ENCODE peak calls at places on chromosomes 13 and 19, in eight cellular contexts. V is CD8-positive, alpha-beta T cell; O is K562; T is neuronal stem cell; Y is endodermal cell; Z is upper lobe of right lung; J is tibial artery; P is GM23248. Q is an unnamed sample.

GRCh38 chr13:106373989-106374572 is 161.4 kb downstream of the EFNB2 start:
- DNase-seq in V (no peak), O (no peak), T (no peak), Y (peak; percentile 48), Z (no peak), J (no peak), P (peak; percentile 41), Q (peak; percentile 90)

GRCh38 chr19:46225558-46226004 is 4.0 kb upstream of the IGFL1 start:
- DNase-seq in V (no peak), O (no peak), T (peak; percentile 33), Y (peak; percentile 60), Z (no peak), J (no peak), P (peak; percentile 25), Q (peak; percentile 22)

GRCh38 chr13:97798836-97799235 is 154.6 kb upstream of the IPO5 start:
- DNase-seq in V (no peak), O (no peak), T (no peak), Y (no peak), Z (no peak), J (no peak), P (peak; percentile 55), Q (peak; percentile 90)

GRCh38 chr19:13022859-13023636 is 27.8 kb downstream of the NFIX start:
- DNase-seq in V (no peak), O (peak; percentile 76), T (no peak), Y (peak; percentile 71), Z (peak; percentile 86), J (peak; percentile 95), P (peak; percentile 96), Q (peak; percentile 97)

GRCh38 chr13:21012211-21012610 is 49.2 kb downstream of the LATS2 start:
- DNase-seq in V (no peak), O (no peak), T (no peak), Y (peak; percentile 5), Z (no peak), J (no peak), P (no peak), Q (no peak)

GRCh38 chr13:99981115-99982020 is at the start of gene ZIC2:
- DNase-seq in V (no peak), O (peak; percentile 81), T (peak; percentile 93), Y (peak; percentile 95), Z (no peak), J (no peak), P (peak; percentile 63), Q (peak; percentile 24)

GRCh38 chr13:44667950-44668349 is 91.8 kb upstream of the TSC22D1 start:
- DNase-seq in V (no peak), O (no peak), T (peak; percentile 61), Y (no peak), Z (no peak), J (no peak), P (peak; percentile 76), Q (peak; percentile 35)

GRCh38 chr19:10432736-10433130 is 12.4 kb downstream of the PDE4A start:
- DNase-seq in V (no peak), O (no peak), T (no peak), Y (no peak), Z (no peak), J (no peak), P (no peak), Q (no peak)

GRCh38 chr19:8216357-8216756 is 7.2 kb downstream of the CERS4 start:
- DNase-seq in V (no peak), O (no peak), T (no peak), Y (no peak), Z (no peak), J (no peak), P (no peak), Q (no peak)

GRCh38 chr19:12842511-12842910 is 4.2 kb downstream of the MAST1 start:
- DNase-seq in V (no peak), O (no peak), T (no peak), Y (no peak), Z (no peak), J (no peak), P (no peak), Q (no peak)

GRCh38 chr19:35140898-35141626 is 2.0 kb upstream of the FXYD7 start:
- DNase-seq in V (peak; percentile 96), O (peak; percentile 100), T (peak; percentile 87), Y (peak; percentile 100), Z (peak; percentile 97), J (peak; percentile 97), P (peak; percentile 92), Q (peak; percentile 91)

GRCh38 chr13:109764474-109765292 is 21.7 kb downstream of the IRS2 start:
- DNase-seq in V (no peak), O (no peak), T (no peak), Y (no peak), Z (no peak), J (no peak), P (peak; percentile 46), Q (peak; percentile 59)

GRCh38 chr13:43094901-43095300 is 71.5 kb downstream of the DNAJC15 start:
- DNase-seq in V (no peak), O (no peak), T (no peak), Y (no peak), Z (no peak), J (no peak), P (peak; percentile 23), Q (peak; percentile 26)

GRCh38 chr19:14472202-14472961 is 2.8 kb downstream of the PTGER1 start:
- DNase-seq in V (peak; percentile 94), O (peak; percentile 90), T (peak; percentile 74), Y (peak; percentile 95), Z (peak; percentile 88), J (peak; percentile 79), P (peak; percentile 78), Q (peak; percentile 58)

GRCh38 chr13:44293354-44293753 is 80.3 kb upstream of the SERP2 start:
- DNase-seq in V (no peak), O (no peak), T (no peak), Y (no peak), Z (no peak), J (no peak), P (no peak), Q (no peak)

GRCh38 chr13:39036212-39036611 is 1.7 kb downstream of the PROSER1 start:
- DNase-seq in V (no peak), O (no peak), T (no peak), Y (no peak), Z (no peak), J (no peak), P (peak; percentile 37), Q (no peak)

GRCh38 chr13:86945596-86945995 is 725.6 kb upstream of the SLITRK5 start:
- DNase-seq in V (no peak), O (no peak), T (no peak), Y (no peak), Z (no peak), J (no peak), P (no peak), Q (peak; percentile 0)

GRCh38 chr19:10219678-10220077 is 11.5 kb downstream of the S1PR2 start:
- DNase-seq in V (peak; percentile 21), O (peak; percentile 50), T (no peak), Y (peak; percentile 83), Z (no peak), J (no peak), P (peak; percentile 54), Q (peak; percentile 52)

GRCh38 chr13:77479326-77479725 is 56.2 kb upstream of the SCEL start:
- DNase-seq in V (no peak), O (no peak), T (no peak), Y (no peak), Z (no peak), J (no peak), P (no peak), Q (no peak)

GRCh38 chr13:77478645-77478997 is 56.9 kb upstream of the SCEL start:
- DNase-seq in V (no peak), O (no peak), T (no peak), Y (no peak), Z (no peak), J (no peak), P (no peak), Q (no peak)

GRCh38 chr13:77477299-77477848 is 58.1 kb upstream of the SCEL start:
- DNase-seq in V (no peak), O (no peak), T (no peak), Y (no peak), Z (no peak), J (no peak), P (peak; percentile 37), Q (peak; percentile 15)

GRCh38 chr13:77476456-77476855 is 59.0 kb upstream of the SCEL start:
- DNase-seq in V (no peak), O (no peak), T (no peak), Y (no peak), Z (no peak), J (no peak), P (no peak), Q (no peak)

GRCh38 chr13:77480071-77480470 is 55.4 kb upstream of the SCEL start:
- DNase-seq in V (no peak), O (no peak), T (no peak), Y (no peak), Z (no peak), J (no peak), P (no peak), Q (peak; percentile 8)
- H3K4me3 ChIP-seq in V (no peak overlapping the region), O (no peak overlapping the region), T (no peak overlapping the region), Y (no peak overlapping the region), Z (no peak overlapping the region), J (no peak overlapping the region), P (no peak overlapping the region), Q (no peak overlapping the region)

GRCh38 chr13:84983321-84983720 is 815.9 kb downstream of the SLITRK6 start:
- DNase-seq in V (no peak), O (no peak), T (no peak), Y (no peak), Z (no peak), J (no peak), P (no peak), Q (no peak)
- H3K4me3 ChIP-seq in V (no peak overlapping the region), O (no peak overlapping the region), T (no peak overlapping the region), Y (no peak overlapping the region), Z (no peak overlapping the region), J (no peak overlapping the region), P (no peak overlapping the region), Q (no peak overlapping the region)

DNA sequence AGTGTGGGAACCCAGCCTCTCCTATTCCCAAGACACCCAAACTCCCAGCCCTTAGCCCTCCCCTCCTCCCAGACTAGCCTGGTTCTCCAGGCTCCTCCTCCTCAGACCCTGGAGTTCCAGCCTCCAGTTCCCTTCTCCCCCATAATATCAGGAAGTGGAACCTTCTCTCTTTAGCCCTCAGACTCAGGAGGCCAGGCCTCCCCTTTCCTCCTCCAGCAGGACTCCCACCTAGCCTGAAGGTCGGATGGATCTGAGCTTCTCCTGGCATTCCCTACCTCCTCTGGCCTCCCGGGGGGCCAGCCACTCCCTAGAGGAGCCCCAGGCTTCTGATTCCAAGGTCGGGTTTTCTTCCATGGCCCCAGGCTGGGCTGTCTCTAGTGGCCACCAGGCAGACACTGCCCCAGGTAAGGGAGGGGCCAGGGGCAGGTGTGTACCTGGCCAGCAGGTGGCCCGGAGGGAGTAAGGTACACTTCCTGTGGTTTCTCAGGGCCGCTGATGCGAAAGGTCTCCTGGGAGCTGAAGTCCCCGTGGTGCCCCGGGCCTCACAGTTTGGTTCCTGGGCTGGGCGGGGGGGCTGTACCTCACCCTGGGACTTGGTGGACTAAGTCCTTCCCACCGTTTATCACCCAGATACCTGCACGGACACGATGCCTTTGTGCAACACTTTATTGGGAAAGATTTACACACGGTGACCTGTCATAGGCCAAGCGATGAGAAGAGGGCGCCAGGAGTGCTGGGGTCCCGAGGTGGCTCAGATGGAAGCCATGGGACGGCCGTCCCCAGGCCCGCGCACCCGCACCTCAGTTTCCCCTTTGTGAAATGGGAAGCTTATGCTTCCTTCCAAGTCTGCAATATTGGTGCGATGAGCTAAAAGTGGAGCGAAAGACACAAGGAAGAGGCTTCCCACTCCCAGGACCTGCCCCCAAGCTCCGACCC is at the start of gene TMC4:
- DNase-seq in V (no peak), O (no peak), T (no peak), Y (peak; percentile 94), Z (peak; percentile 88), J (no peak), P (peak; percentile 33), Q (peak; percentile 35)
- H3K4me3 ChIP-seq in V (no peak within 1 kb of the TSS), O (no peak within 1 kb of the TSS), T (peak within 1 kb of the TSS; percentile 42), Y (peak within 1 kb of the TSS; percentile 75), Z (peak within 1 kb of the TSS; percentile 49), J (no peak within 1 kb of the TSS), P (no peak within 1 kb of the TSS), Q (no peak within 1 kb of the TSS)

GRCh38 chr13:112692586-112692985 is 2.7 kb downstream of the ATP11A start:
- DNase-seq in V (no peak), O (no peak), T (no peak), Y (no peak), Z (no peak), J (no peak), P (no peak), Q (no peak)
- H3K4me3 ChIP-seq in V (no peak overlapping the region), O (no peak overlapping the region), T (no peak overlapping the region), Y (peak overlapping the region; percentile 94), Z (peak overlapping the region; percentile 95), J (no peak overlapping the region), P (no peak overlapping the region), Q (no peak overlapping the region)